ENCODE peak calls at places on chromosomes 1 and 21, in four cellular contexts. One of them, this sample, is unnamed.

GRCh38 chr1:91757760-91758545 is 128.0 kb downstream of the TGFBR3 start:
- DNase-seq in GM12878: no peak
- DNase-seq in WTC11: no peak
- DNase-seq in HepG2: no peak
- DNase-seq in this sample: no peak

GRCh38 chr1:43329995-43330751 is 7.4 kb upstream of the MPL start:
- DNase-seq in GM12878: no peak
- DNase-seq in WTC11: peak; percentile 31
- DNase-seq in HepG2: no peak
- DNase-seq in this sample: peak; percentile 97

GRCh38 chr1:217189362-217189761 is 441.5 kb downstream of the GPATCH2 start:
- DNase-seq in GM12878: no peak
- DNase-seq in WTC11: no peak
- DNase-seq in HepG2: no peak
- DNase-seq in this sample: no peak

GRCh38 chr1:183611021-183611420 is 20.8 kb upstream of the NCF2 start:
- DNase-seq in GM12878: no peak
- DNase-seq in WTC11: no peak
- DNase-seq in HepG2: no peak
- DNase-seq in this sample: no peak

GRCh38 chr1:113895961-113896360 is 8.6 kb upstream of the BCL2L15 start:
- DNase-seq in GM12878: no peak
- DNase-seq in WTC11: no peak
- DNase-seq in HepG2: no peak
- DNase-seq in this sample: no peak

GRCh38 chr21:44853601-44854390 is 19.7 kb downstream of the PTTG1IP start:
- DNase-seq in GM12878: no peak
- DNase-seq in WTC11: no peak
- DNase-seq in HepG2: no peak
- DNase-seq in this sample: peak; percentile 68

GRCh38 chr1:176691251-176692228 is 228.6 kb downstream of the PAPPA2 start:
- DNase-seq in GM12878: peak; percentile 17
- DNase-seq in WTC11: peak; percentile 30
- DNase-seq in HepG2: peak; percentile 52
- DNase-seq in this sample: peak; percentile 35

GRCh38 chr1:53754484-53755312 is 15.7 kb upstream of the GLIS1 start:
- DNase-seq in GM12878: no peak
- DNase-seq in WTC11: peak; percentile 64
- DNase-seq in HepG2: peak; percentile 55
- DNase-seq in this sample: peak; percentile 73

GRCh38 chr21:44933938-44934260 is 5.9 kb upstream of the SLX9 start:
- DNase-seq in GM12878: no peak
- DNase-seq in WTC11: no peak
- DNase-seq in HepG2: no peak
- DNase-seq in this sample: no peak

GRCh38 chr1:203116048-203116810 is 11.3 kb upstream of the ADORA1 start:
- DNase-seq in GM12878: no peak
- DNase-seq in WTC11: no peak
- DNase-seq in HepG2: no peak
- DNase-seq in this sample: no peak

GRCh38 chr1:30853350-30853749 is 55.2 kb downstream of the SDC3 start:
- DNase-seq in GM12878: no peak
- DNase-seq in WTC11: peak; percentile 52
- DNase-seq in HepG2: peak; percentile 55
- DNase-seq in this sample: no peak

GRCh38 chr21:32306021-32306780 is 7.5 kb downstream of the MRAP start:
- DNase-seq in GM12878: no peak
- DNase-seq in WTC11: peak; percentile 91
- DNase-seq in HepG2: peak; percentile 41
- DNase-seq in this sample: peak; percentile 46

GRCh38 chr1:221602866-221603265 is 139.0 kb downstream of the DUSP10 start:
- DNase-seq in GM12878: no peak
- DNase-seq in WTC11: no peak
- DNase-seq in HepG2: no peak
- DNase-seq in this sample: no peak

GRCh38 chr1:81554108-81554507 is 246.6 kb upstream of the ADGRL2 start:
- DNase-seq in GM12878: no peak
- DNase-seq in WTC11: no peak
- DNase-seq in HepG2: no peak
- DNase-seq in this sample: no peak

GRCh38 chr1:3022976-3023375 is 1.7 kb downstream of the ACTRT2 start:
- DNase-seq in GM12878: no peak
- DNase-seq in WTC11: no peak
- DNase-seq in HepG2: no peak
- DNase-seq in this sample: no peak

GRCh38 chr1:33157131-33157530 is 24.7 kb downstream of the TRIM62 start:
- DNase-seq in GM12878: no peak
- DNase-seq in WTC11: no peak
- DNase-seq in HepG2: no peak
- DNase-seq in this sample: no peak

GRCh38 chr1:240152611-240153297 is 61.1 kb downstream of the FMN2 start:
- DNase-seq in GM12878: no peak
- DNase-seq in WTC11: no peak
- DNase-seq in HepG2: no peak
- DNase-seq in this sample: no peak
- TF ChIP-seq CBFB in GM12878: no peak
- TF ChIP-seq CBFB in WTC11: no peak
- TF ChIP-seq CBFB in HepG2: no peak
- TF ChIP-seq CBFB in this sample: no peak

GRCh38 chr1:184972281-184973055 is 1.8 kb downstream of the NIBAN1 start:
- DNase-seq in GM12878: no peak
- DNase-seq in WTC11: no peak
- DNase-seq in HepG2: no peak
- DNase-seq in this sample: no peak

GRCh38 chr1:184974086-184974836 is at the start of gene NIBAN1:
- DNase-seq in GM12878: no peak
- DNase-seq in WTC11: peak; percentile 67
- DNase-seq in HepG2: no peak
- DNase-seq in this sample: peak; percentile 78

GRCh38 chr1:184971522-184972265 is 2.6 kb downstream of the NIBAN1 start:
- DNase-seq in GM12878: no peak
- DNase-seq in WTC11: no peak
- DNase-seq in HepG2: no peak
- DNase-seq in this sample: no peak

GRCh38 chr1:184973308-184974085 is 811 bp downstream of the NIBAN1 start:
- DNase-seq in GM12878: peak; percentile 56
- DNase-seq in WTC11: peak; percentile 55
- DNase-seq in HepG2: no peak
- DNase-seq in this sample: no peak

GRCh38 chr1:184970691-184971161 is 3.6 kb downstream of the NIBAN1 start:
- DNase-seq in GM12878: no peak
- DNase-seq in WTC11: no peak
- DNase-seq in HepG2: no peak
- DNase-seq in this sample: no peak
- TF ChIP-seq CBFB in GM12878: no peak
- TF ChIP-seq CBFB in WTC11: no peak
- TF ChIP-seq CBFB in HepG2: no peak
- TF ChIP-seq CBFB in this sample: no peak

GRCh38 chr1:175427625-175428024 is 235.0 kb upstream of the KIAA0040 start:
- DNase-seq in GM12878: no peak
- DNase-seq in WTC11: no peak
- DNase-seq in HepG2: no peak
- DNase-seq in this sample: no peak
- TF ChIP-seq CBFB in GM12878: no peak
- TF ChIP-seq CBFB in WTC11: no peak
- TF ChIP-seq CBFB in HepG2: no peak
- TF ChIP-seq CBFB in this sample: no peak

GRCh38 chr1:225700164-225700740 is 47.3 kb upstream of the ENAH start:
- DNase-seq in GM12878: no peak
- DNase-seq in WTC11: no peak
- DNase-seq in HepG2: peak; percentile 100
- DNase-seq in this sample: no peak

GRCh38 chr1:225695578-225696332 is 42.8 kb upstream of the ENAH start:
- DNase-seq in GM12878: no peak
- DNase-seq in WTC11: no peak
- DNase-seq in HepG2: peak; percentile 58
- DNase-seq in this sample: no peak

GRCh38 chr1:225694151-225694603 is 41.3 kb upstream of the ENAH start:
- DNase-seq in GM12878: no peak
- DNase-seq in WTC11: no peak
- DNase-seq in HepG2: peak; percentile 98
- DNase-seq in this sample: no peak

GRCh38 chr1:225699336-225699735 is 46.4 kb upstream of the ENAH start:
- DNase-seq in GM12878: no peak
- DNase-seq in WTC11: no peak
- DNase-seq in HepG2: peak; percentile 71
- DNase-seq in this sample: no peak

GRCh38 chr1:225697437-225697836 is 44.5 kb upstream of the ENAH start:
- DNase-seq in GM12878: no peak
- DNase-seq in WTC11: no peak
- DNase-seq in HepG2: no peak
- DNase-seq in this sample: no peak
- TF ChIP-seq CBFB in GM12878: no peak
- TF ChIP-seq CBFB in WTC11: no peak
- TF ChIP-seq CBFB in HepG2: no peak
- TF ChIP-seq CBFB in this sample: no peak

DNA sequence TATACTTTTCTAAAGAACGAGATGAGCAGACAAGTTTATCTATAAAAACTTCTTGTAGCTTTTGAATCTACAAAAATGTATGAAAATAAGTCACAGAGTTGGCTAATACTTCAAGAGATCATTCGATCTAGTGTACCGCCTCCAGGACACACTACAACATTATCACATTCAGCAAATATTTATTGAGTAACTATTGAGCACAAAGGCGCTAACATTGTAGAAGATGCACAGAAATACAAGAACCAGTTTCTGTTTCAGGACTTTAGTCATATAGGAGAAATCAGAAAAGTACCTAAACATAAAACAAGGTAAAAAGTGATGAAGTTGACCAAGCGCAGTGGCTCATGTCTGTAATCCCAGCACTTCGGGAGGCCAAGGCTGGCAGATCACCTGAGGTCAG is 20.6 kb downstream of the WASF2 start:
- DNase-seq in GM12878: no peak
- DNase-seq in WTC11: no peak
- DNase-seq in HepG2: peak; percentile 47
- DNase-seq in this sample: no peak
- TF ChIP-seq CBFB in GM12878: no peak
- TF ChIP-seq CBFB in WTC11: no peak
- TF ChIP-seq CBFB in HepG2: no peak
- TF ChIP-seq CBFB in this sample: no peak

GRCh38 chr1:63612564-63612963 is 19.4 kb downstream of the PGM1 start:
- DNase-seq in GM12878: no peak
- DNase-seq in WTC11: no peak
- DNase-seq in HepG2: no peak
- DNase-seq in this sample: no peak

GRCh38 chr1:63612971-63613370 is 19.8 kb downstream of the PGM1 start:
- DNase-seq in GM12878: no peak
- DNase-seq in WTC11: no peak
- DNase-seq in HepG2: no peak
- DNase-seq in this sample: no peak

GRCh38 chr1:63607322-63607721 is 14.1 kb downstream of the PGM1 start:
- DNase-seq in GM12878: no peak
- DNase-seq in WTC11: no peak
- DNase-seq in HepG2: no peak
- DNase-seq in this sample: no peak

GRCh38 chr1:63615809-63616420 is 22.7 kb downstream of the PGM1 start:
- DNase-seq in GM12878: peak; percentile 19
- DNase-seq in WTC11: peak; percentile 58
- DNase-seq in HepG2: peak; percentile 67
- DNase-seq in this sample: peak; percentile 61

DNA sequence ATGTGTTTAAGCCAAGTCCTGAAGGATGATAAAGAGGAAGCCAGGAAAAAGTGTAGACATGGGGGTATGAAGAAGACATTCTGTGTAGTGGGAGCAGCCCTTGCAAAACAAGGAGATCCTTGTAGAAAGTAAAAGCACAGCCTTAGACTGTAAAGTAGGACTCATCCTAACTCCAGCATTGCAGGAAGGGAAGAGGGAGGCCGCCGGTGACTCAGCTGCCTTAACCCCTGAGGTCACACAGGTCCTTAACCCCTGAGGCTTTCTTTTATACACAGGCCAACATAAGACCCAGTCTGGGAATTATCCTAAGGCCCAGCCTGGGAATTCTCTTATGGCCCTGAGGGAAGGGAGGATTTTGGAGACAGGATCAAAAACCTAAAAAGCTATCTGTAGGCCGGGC is 18.0 kb downstream of the PGM1 start:
- DNase-seq in GM12878: no peak
- DNase-seq in WTC11: no peak
- DNase-seq in HepG2: no peak
- DNase-seq in this sample: no peak
- TF ChIP-seq CBFB in GM12878: no peak
- TF ChIP-seq CBFB in WTC11: no peak
- TF ChIP-seq CBFB in HepG2: no peak
- TF ChIP-seq CBFB in this sample: no peak

DNA sequence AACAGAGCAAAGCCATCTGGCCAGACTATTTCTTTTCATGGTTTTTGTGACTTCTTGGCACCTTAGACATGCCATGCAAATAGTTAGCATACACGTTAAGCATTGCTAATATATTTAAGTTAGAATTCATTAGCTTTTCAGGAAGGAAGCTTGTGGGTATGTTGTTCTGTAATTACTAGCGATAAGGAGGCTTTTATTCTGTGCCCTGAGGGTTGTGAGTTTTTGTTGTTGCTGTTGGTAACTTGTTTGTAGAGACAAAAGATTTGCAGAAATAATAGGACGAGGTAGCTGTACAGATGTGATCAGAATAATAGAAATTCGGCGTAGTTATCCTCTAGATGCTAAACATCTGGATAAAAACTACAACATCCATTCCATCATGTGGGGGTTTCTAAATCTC is 305.3 kb downstream of the TM2D1 start:
- DNase-seq in GM12878: no peak
- DNase-seq in WTC11: no peak
- DNase-seq in HepG2: no peak
- DNase-seq in this sample: no peak
- TF ChIP-seq CBFB in GM12878: no peak
- TF ChIP-seq CBFB in WTC11: no peak
- TF ChIP-seq CBFB in HepG2: no peak
- TF ChIP-seq CBFB in this sample: no peak

This sample was measured in K562.